ENCODE peak calls at places on chromosome 18, in six cellular contexts. Q is HL-60, J is upper lobe of left lung, T is right lobe of liver, M is fibroblast of mammary gland, R is fibroblast of lung. D is an unnamed sample.

GRCh38 chr18:49227456-49227855 is 233.0 kb downstream of the DYM start:
- DNase-seq in Q (no peak), J (no peak), T (no peak), M (no peak), R (no peak), D (no peak)

GRCh38 chr18:41347057-41347456 is 608.0 kb upstream of the PIK3C3 start:
- DNase-seq in Q (no peak), J (no peak), T (no peak), M (no peak), R (peak; percentile 82), D (no peak)

GRCh38 chr18:58321986-58322385 is 278.0 kb downstream of the NEDD4L start:
- DNase-seq in Q (peak; percentile 33), J (no peak), T (peak; percentile 60), M (peak; percentile 89), R (peak; percentile 87), D (peak; percentile 70)

GRCh38 chr18:56327171-56327885 is 311.1 kb downstream of the TXNL1 start:
- DNase-seq in Q (no peak), J (no peak), T (no peak), M (peak; percentile 31), R (peak; percentile 45), D (no peak)

GRCh38 chr18:9824474-9824832 is 61.3 kb upstream of the TXNDC2 start:
- DNase-seq in Q (no peak), J (no peak), T (no peak), M (peak; percentile 50), R (peak; percentile 88), D (no peak)

GRCh38 chr18:44654555-44654954 is 26.1 kb upstream of the SETBP1 start:
- DNase-seq in Q (no peak), J (no peak), T (no peak), M (peak; percentile 54), R (peak; percentile 53), D (peak; percentile 35)

GRCh38 chr18:76490701-76491171 is 4.3 kb downstream of the ZNF516 start:
- DNase-seq in Q (peak; percentile 29), J (peak; percentile 87), T (peak; percentile 68), M (peak; percentile 38), R (no peak), D (peak; percentile 59)

GRCh38 chr18:42131044-42131939 is 176.3 kb downstream of the PIK3C3 start:
- DNase-seq in Q (no peak), J (no peak), T (no peak), M (no peak), R (no peak), D (no peak)

GRCh38 chr18:58310517-58310916 is 266.5 kb downstream of the NEDD4L start:
- DNase-seq in Q (no peak), J (peak; percentile 52), T (peak; percentile 38), M (no peak), R (no peak), D (peak; percentile 83)

GRCh38 chr18:23003289-23003688 is 70.2 kb downstream of the RBBP8 start:
- DNase-seq in Q (no peak), J (no peak), T (no peak), M (no peak), R (no peak), D (no peak)

GRCh38 chr18:22999212-22999611 is 66.1 kb downstream of the RBBP8 start:
- DNase-seq in Q (no peak), J (no peak), T (no peak), M (peak; percentile 2), R (no peak), D (no peak)

GRCh38 chr18:22999647-23000046 is 66.5 kb downstream of the RBBP8 start:
- DNase-seq in Q (no peak), J (no peak), T (no peak), M (no peak), R (no peak), D (no peak)

GRCh38 chr18:22998336-22998735 is 65.2 kb downstream of the RBBP8 start:
- DNase-seq in Q (no peak), J (no peak), T (no peak), M (no peak), R (no peak), D (no peak)
- TF ChIP-seq CTCF in Q (no peak), J (no peak), T (no peak), M (no peak), R (no peak), D (no peak)

DNA sequence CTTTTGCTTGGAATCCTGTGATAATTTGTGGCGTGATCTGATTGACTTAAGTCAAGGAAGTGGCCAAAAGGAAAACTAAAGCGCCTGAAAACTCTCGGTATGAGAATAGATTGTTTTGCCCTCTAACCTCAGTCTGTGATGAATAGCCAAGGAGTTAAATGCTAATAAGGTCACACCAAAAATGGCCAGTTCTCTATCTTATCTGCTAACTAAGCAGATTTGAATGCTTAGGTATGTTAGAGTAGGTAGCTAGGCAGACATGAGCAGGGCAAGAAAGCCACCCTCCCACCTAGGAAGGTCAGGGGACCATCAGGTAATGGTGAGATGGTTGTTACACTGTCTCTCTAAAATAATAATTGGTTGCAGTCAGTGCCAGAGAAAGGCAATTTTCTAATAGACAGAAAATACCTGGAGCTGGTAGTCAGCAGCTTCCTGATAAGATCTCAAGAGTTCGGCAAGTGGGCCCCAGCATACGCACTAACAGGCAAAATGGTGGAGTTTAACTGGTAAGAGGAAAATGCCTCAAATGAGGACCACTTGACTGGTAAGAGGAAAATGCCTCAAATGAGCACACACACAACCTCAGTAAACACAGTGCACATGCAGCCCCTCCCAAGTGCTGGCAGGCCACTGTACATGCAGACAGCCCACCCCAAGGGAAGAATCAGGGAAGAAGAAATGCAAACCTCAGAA is 468.4 kb downstream of the MBD2 start:
- DNase-seq in Q (no peak), J (no peak), T (no peak), M (no peak), R (no peak), D (no peak)
- TF ChIP-seq CTCF in Q (no peak), J (no peak), T (no peak), M (no peak), R (no peak), D (no peak)

GRCh38 chr18:12744103-12744502 is 41.3 kb downstream of the PSMG2 start:
- DNase-seq in Q (peak; percentile 23), J (no peak), T (no peak), M (peak; percentile 88), R (peak; percentile 84), D (no peak)
- TF ChIP-seq CTCF in Q (peak; percentile 64), J (peak; percentile 54), T (peak; percentile 65), M (peak; percentile 74), R (peak; percentile 44), D (no peak)

GRCh38 chr18:62033207-62033606 is 140.4 kb upstream of the RNF152 start:
- DNase-seq in Q (no peak), J (no peak), T (no peak), M (no peak), R (no peak), D (no peak)

GRCh38 chr18:62033756-62034155 is 140.9 kb upstream of the RNF152 start:
- DNase-seq in Q (no peak), J (no peak), T (no peak), M (peak; percentile 15), R (no peak), D (no peak)

GRCh38 chr18:62037012-62037742 is 144.4 kb upstream of the RNF152 start:
- DNase-seq in Q (no peak), J (no peak), T (no peak), M (peak; percentile 12), R (no peak), D (no peak)

DNA sequence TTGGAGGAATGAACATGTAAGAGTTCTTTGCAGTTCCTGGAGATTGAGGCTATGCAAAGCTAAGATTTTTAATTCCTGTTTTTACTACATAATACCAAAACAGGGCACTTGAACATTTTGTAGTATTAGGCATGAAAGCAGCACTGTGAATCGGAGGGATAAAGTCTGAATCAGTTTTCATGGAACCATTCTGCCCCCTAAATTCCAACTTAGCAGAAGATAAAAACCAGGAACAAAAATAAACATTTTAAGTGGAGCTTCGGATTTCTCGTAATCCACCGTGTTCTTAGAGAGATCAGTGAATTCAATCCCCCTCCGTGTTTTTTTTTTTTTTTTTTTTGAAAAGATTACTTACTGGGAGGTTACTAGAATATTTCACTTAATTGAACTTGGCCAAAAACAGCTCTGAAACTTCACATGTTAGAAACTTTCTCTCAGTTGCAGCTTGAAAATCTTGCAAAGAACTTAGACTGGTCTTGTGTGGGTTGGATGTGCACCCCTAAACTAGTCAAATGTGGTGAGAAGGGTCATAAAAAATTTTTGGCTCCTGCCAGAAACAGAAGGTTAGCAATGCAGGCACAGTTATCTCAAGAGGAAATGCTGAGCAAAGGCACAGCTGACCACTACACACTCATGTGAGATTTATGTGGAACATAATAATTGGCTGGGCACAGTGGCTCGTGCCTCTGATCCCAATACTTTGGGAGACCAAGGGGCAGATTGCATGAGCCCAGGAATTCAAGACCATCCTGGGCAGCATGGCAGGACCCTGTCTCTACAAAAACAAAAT is 145.4 kb upstream of the RNF152 start:
- DNase-seq in Q (no peak), J (no peak), T (no peak), M (peak; percentile 25), R (peak; percentile 39), D (no peak)
- TF ChIP-seq CTCF in Q (no peak), J (no peak), T (no peak), M (no peak), R (no peak), D (no peak)

D was measured in Calu3.